ENCODE peak calls at places on chromosome 13, in seven cellular contexts. Q is HCT116, C is SK-N-SH, D is H1, P is GM12878, G is K562, U is HepG2. Z is an unnamed sample. For H3K4me1, the result is how much of the 10 kb centered on the place peaks cover.

GRCh38 chr13:79458436-79458835 is 22.5 kb upstream of the NDFIP2 start:
- DNase-seq in Q (no peak), C (no peak), D (no peak), P (no peak), G (no peak), U (no peak), Z (no peak)

GRCh38 chr13:82963466-82963865 is 918.8 kb downstream of the SLITRK1 start:
- DNase-seq in Q (no peak), C (no peak), D (no peak), P (no peak), G (no peak), U (no peak), Z (no peak)

GRCh38 chr13:99085139-99085845 is 107.4 kb upstream of the DOCK9 start:
- DNase-seq in Q (no peak), C (no peak), D (peak), P (no peak), G (peak), U (no peak), Z (no peak)

GRCh38 chr13:35882722-35883497 is 248.3 kb downstream of the DCLK1 start:
- DNase-seq in Q (no peak), C (no peak), D (no peak), P (no peak), G (no peak), U (no peak), Z (no peak)

GRCh38 chr13:98032168-98032567 is 78.7 kb downstream of the IPO5 start:
- DNase-seq in Q (no peak), C (no peak), D (no peak), P (no peak), G (no peak), U (no peak), Z (no peak)

GRCh38 chr13:46172531-46172991 is 9.4 kb downstream of the LCP1 start:
- DNase-seq in Q (no peak), C (no peak), D (no peak), P (no peak), G (no peak), U (no peak), Z (no peak)

GRCh38 chr13:82747948-82748347 is 1134.3 kb downstream of the SLITRK1 start:
- DNase-seq in Q (no peak), C (no peak), D (no peak), P (no peak), G (no peak), U (no peak), Z (no peak)

GRCh38 chr13:91369432-91369831 is 21.9 kb downstream of the MIR17HG start:
- DNase-seq in Q (no peak), C (no peak), D (no peak), P (no peak), G (no peak), U (no peak), Z (no peak)

GRCh38 chr13:38430761-38431160 is 81.1 kb downstream of the UFM1 start:
- DNase-seq in Q (no peak), C (no peak), D (no peak), P (no peak), G (no peak), U (no peak), Z (no peak)

GRCh38 chr13:106446011-106446410 is 89.5 kb downstream of the EFNB2 start:
- DNase-seq in Q (no peak), C (no peak), D (no peak), P (no peak), G (no peak), U (no peak), Z (no peak)

GRCh38 chr13:39253774-39254173 is 215.5 kb downstream of the NHLRC3 start:
- DNase-seq in Q (no peak), C (no peak), D (no peak), P (no peak), G (no peak), U (no peak), Z (no peak)

GRCh38 chr13:33351324-33351723 is 65.8 kb upstream of the STARD13 start:
- DNase-seq in Q (peak), C (no peak), D (no peak), P (no peak), G (no peak), U (no peak), Z (no peak)

GRCh38 chr13:112887557-112887991 is 81.4 kb upstream of the MCF2L start:
- DNase-seq in Q (no peak), C (no peak), D (no peak), P (no peak), G (no peak), U (no peak), Z (no peak)

GRCh38 chr13:99386911-99387788 is 80.0 kb upstream of the GPR183 start:
- DNase-seq in Q (peak), C (peak), D (peak), P (peak), G (peak), U (peak), Z (peak)

GRCh38 chr13:111874981-111875380 is 192.0 kb upstream of the SOX1 start:
- DNase-seq in Q (no peak), C (no peak), D (no peak), P (no peak), G (no peak), U (no peak), Z (no peak)

GRCh38 chr13:20475927-20476691 is 49.5 kb downstream of the CRYL1 start:
- DNase-seq in Q (no peak), C (no peak), D (no peak), P (peak), G (no peak), U (no peak), Z (no peak)

GRCh38 chr13:108961542-108962125 is 332.2 kb downstream of the MYO16 start:
- DNase-seq in Q (peak), C (peak), D (no peak), P (peak), G (peak), U (peak), Z (peak)

GRCh38 chr13:75621147-75621546 is 15.0 kb upstream of the LMO7 start:
- DNase-seq in Q (no peak), C (no peak), D (no peak), P (no peak), G (no peak), U (no peak), Z (no peak)

GRCh38 chr13:99280166-99280565 is 22.0 kb upstream of the GPR18 start:
- DNase-seq in Q (no peak), C (no peak), D (no peak), P (no peak), G (no peak), U (no peak), Z (no peak)

GRCh38 chr13:94313321-94313720 is 166.2 kb downstream of the DCT start:
- DNase-seq in Q (no peak), C (no peak), D (no peak), P (no peak), G (no peak), U (no peak), Z (no peak)

GRCh38 chr13:94311893-94312292 is 167.6 kb downstream of the DCT start:
- DNase-seq in Q (no peak), C (no peak), D (no peak), P (no peak), G (no peak), U (no peak), Z (no peak)

GRCh38 chr13:94315188-94315587 is 164.3 kb downstream of the DCT start:
- DNase-seq in Q (no peak), C (no peak), D (no peak), P (no peak), G (no peak), U (no peak), Z (no peak)

GRCh38 chr13:94309997-94310842 is 169.3 kb downstream of the DCT start:
- DNase-seq in Q (no peak), C (no peak), D (no peak), P (no peak), G (no peak), U (no peak), Z (no peak)

DNA sequence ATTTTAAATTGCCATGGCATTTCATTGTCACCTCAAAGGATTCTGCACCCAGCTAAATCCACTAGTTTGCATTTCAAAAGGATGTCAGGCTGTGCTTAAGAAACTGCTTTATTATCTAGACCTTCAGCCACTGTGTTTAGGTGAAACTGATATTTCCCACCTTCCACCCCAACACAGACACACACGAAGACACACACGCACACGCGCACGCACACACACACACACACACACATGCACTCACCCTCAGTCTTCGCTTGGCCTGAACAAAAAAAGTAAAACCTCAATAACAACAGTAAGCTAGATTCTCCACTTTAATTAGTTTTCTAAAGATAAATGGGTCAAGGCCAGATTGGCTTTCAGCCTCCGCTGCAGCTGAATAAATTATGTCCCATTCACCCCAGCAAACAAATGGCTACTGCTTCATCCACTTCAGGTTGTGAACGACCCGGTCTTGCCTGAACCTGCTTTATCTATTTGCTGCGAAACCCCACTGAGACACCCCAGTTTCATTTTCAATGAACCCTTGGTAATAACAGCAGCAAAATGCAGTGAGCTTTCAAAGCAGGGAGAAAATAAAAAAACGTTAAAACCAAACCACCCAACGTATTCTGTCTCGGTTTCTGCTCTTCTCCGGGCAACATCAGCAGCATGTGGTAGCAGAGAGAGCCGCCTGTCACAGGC is 166.8 kb downstream of the DCT start:
- DNase-seq in Q (no peak), C (no peak), D (no peak), P (peak), G (no peak), U (no peak), Z (peak)
- H3K9ac ChIP-seq in Q (no peak), C (no peak), D (no peak), P (no peak), G (no peak), U (no peak), Z (no peak)

GRCh38 chr13:114049626-114050101 is 75.8 kb upstream of the C13orf46 start:
- DNase-seq in Q (no peak), C (no peak), D (no peak), P (no peak), G (no peak), U (no peak), Z (no peak)

GRCh38 chr13:114049026-114049425 is 75.2 kb upstream of the C13orf46 start:
- DNase-seq in Q (no peak), C (no peak), D (no peak), P (no peak), G (no peak), U (no peak), Z (no peak)

GRCh38 chr13:114048463-114048862 is 74.6 kb upstream of the C13orf46 start:
- DNase-seq in Q (no peak), C (no peak), D (no peak), P (no peak), G (no peak), U (no peak), Z (no peak)

GRCh38 chr13:114053026-114053425 is 79.2 kb upstream of the C13orf46 start:
- DNase-seq in Q (no peak), C (no peak), D (no peak), P (no peak), G (no peak), U (no peak), Z (no peak)

DNA sequence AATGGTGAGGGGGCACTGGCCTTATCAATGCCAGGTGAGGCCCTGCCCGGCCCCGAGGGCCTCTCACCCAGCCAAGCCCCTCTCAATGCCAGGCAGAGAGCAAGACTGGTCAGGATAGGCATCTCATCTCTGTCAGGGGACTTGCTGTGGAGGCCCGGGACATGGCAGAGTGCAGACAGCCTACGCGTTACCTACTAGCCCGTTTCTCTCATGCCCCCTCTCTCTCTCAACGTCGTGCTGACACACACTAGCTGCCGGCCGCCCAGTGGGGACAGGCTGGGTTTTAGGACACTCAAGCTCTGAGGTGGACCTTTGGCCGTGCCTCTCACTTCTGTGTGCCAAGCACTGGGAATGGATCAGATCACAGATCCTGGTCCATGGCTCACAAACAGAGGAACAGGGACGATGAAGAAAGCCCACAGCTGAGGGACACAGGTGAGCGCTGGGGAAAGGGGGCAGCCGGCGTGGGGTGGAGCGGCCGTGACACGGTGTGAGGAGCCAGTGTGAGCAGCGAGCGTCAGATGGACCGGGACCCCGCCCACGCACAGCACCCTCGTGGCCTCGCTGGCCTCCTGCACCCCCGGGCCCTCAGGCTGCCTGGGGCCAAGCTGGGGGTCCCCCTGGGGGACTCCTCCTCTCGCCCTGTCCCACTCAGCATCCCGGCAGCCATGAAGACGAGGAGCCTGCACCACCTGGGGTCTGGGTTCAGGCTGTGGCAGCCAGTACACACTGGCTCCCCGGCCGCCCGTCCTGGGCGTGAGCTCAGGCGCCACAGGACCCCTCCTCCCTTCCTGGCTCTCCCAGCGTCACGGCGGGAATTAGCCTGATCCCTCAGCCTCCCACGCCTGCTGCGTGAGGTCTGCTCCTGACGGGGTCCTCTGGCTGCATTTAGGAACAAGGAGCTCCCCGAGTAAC is 76.9 kb upstream of the C13orf46 start:
- DNase-seq in Q (no peak), C (no peak), D (no peak), P (no peak), G (no peak), U (no peak), Z (no peak)
- TF ChIP-seq YY1 in Q (no peak), C (no peak), D (no peak), P (no peak), G (no peak), U (no peak), Z (no peak)

GRCh38 chr13:110546933-110547332 is 14.6 kb downstream of the RAB20 start:
- DNase-seq in Q (peak), C (no peak), D (no peak), P (no peak), G (no peak), U (peak), Z (no peak)
- H3K4me1 ChIP-seq in Q (under half), C (under half), D (under half), P (under half), G (under half), U (under half), Z (under half)

GRCh38 chr13:26678796-26679195 is 81.8 kb downstream of the GPR12 start:
- DNase-seq in Q (no peak), C (no peak), D (no peak), P (no peak), G (no peak), U (no peak), Z (no peak)
- H3K9ac ChIP-seq in Q (no peak), C (no peak), D (no peak), P (no peak), G (no peak), U (no peak), Z (no peak)

DNA sequence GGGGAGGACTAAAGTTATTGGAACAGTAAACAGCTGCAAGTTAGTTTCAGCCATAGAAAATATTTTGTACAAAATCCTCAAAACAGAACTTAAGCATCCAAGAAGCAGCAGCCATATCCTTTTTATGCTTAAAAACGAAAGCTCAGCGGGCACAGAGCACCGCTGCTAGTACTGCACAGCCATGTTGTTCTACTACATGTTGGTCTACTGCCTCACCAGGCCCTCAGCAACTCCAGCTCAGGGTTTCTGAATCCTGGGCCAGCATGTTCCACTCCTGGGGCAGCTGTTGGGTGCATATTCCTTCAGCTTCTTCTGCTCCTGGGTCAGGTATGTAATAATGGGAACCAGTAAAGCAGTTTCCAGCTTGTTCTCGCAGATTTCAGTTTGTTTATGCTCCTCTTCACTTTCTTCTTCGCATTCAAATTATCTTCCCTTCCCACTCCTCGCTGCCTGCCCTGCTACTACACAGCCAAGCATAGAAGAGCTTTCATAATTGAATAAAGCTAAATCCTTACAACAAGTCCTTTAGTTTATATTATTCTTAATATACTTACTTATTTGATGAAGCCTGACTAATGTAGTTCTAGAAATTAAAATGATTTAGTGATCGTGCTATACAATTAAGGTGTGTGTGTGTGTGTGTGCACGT is 820.5 kb upstream of the ATXN8OS start:
- DNase-seq in Q (no peak), C (no peak), D (no peak), P (no peak), G (no peak), U (no peak), Z (no peak)
- TF ChIP-seq YY1 in Q (no peak), C (no peak), D (no peak), P (peak), G (no peak), U (no peak), Z (no peak)

DNA sequence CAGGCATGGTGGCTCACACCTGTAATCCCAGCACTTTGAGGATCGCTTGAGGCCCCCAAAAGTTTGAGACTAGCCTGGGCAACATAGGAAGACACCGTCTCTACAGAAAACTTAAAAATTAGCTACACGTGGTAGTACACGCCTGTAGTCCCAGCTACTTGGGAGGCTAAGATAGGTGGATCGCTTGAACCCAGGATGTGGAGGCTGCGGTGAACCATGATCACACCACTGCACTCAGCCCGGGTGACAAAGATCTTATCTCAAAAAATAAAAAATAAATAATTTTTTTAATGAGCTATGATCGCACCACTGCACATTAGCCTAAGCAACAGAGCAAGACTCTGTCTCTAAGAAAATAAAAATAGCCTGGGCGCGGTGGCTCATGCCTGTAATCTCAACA is 6.6 kb downstream of the RCBTB2 start:
- DNase-seq in Q (no peak), C (no peak), D (no peak), P (no peak), G (no peak), U (no peak), Z (no peak)
- H3K4me1 ChIP-seq in Q (under half), C (under half), D (under half), P (under half), G (under half), U (under half), Z (under half)

Z was measured in NT2/D1.